ENCODE peak calls at places on chromosomes 7 and 10, in seven cellular contexts. One of them, this sample, is unnamed.

GRCh38 chr7:120837599-120837998 is 20.3 kb downstream of the TSPAN12 start:
- DNase-seq in transverse colon: no peak
- DNase-seq in spleen: no peak
- DNase-seq in breast epithelium: no peak
- DNase-seq in HCT116: no peak
- DNase-seq in stomach: no peak
- DNase-seq in K562: no peak
- DNase-seq in this sample: no peak

GRCh38 chr7:132133501-132133900 is 442.8 kb downstream of the PLXNA4 start:
- DNase-seq in transverse colon: no peak
- DNase-seq in spleen: no peak
- DNase-seq in breast epithelium: no peak
- DNase-seq in HCT116: no peak
- DNase-seq in stomach: no peak
- DNase-seq in K562: no peak
- DNase-seq in this sample: peak; percentile 19

GRCh38 chr10:121904888-121905287 is 22.9 kb downstream of the ATE1 start:
- DNase-seq in transverse colon: no peak
- DNase-seq in spleen: no peak
- DNase-seq in breast epithelium: no peak
- DNase-seq in HCT116: no peak
- DNase-seq in stomach: no peak
- DNase-seq in K562: no peak
- DNase-seq in this sample: no peak

GRCh38 chr10:133013478-133013877 is 71.1 kb upstream of the CFAP46 start:
- DNase-seq in transverse colon: peak; percentile 65
- DNase-seq in spleen: peak; percentile 92
- DNase-seq in breast epithelium: no peak
- DNase-seq in HCT116: no peak
- DNase-seq in stomach: peak; percentile 58
- DNase-seq in K562: no peak
- DNase-seq in this sample: no peak

GRCh38 chr10:109214916-109215740 is 708.2 kb downstream of the XPNPEP1 start:
- DNase-seq in transverse colon: no peak
- DNase-seq in spleen: no peak
- DNase-seq in breast epithelium: no peak
- DNase-seq in HCT116: no peak
- DNase-seq in stomach: no peak
- DNase-seq in K562: no peak
- DNase-seq in this sample: no peak

GRCh38 chr7:25968205-25968993 is 183.6 kb upstream of the NFE2L3 start:
- DNase-seq in transverse colon: peak; percentile 70
- DNase-seq in spleen: peak; percentile 84
- DNase-seq in breast epithelium: no peak
- DNase-seq in HCT116: no peak
- DNase-seq in stomach: peak; percentile 37
- DNase-seq in K562: no peak
- DNase-seq in this sample: no peak

GRCh38 chr7:116797611-116798010 is 64.8 kb upstream of the CAPZA2 start:
- DNase-seq in transverse colon: peak; percentile 30
- DNase-seq in spleen: no peak
- DNase-seq in breast epithelium: no peak
- DNase-seq in HCT116: no peak
- DNase-seq in stomach: no peak
- DNase-seq in K562: no peak
- DNase-seq in this sample: no peak

GRCh38 chr10:103776878-103777591 is 78.3 kb downstream of the SH3PXD2A start:
- DNase-seq in transverse colon: no peak
- DNase-seq in spleen: no peak
- DNase-seq in breast epithelium: no peak
- DNase-seq in HCT116: no peak
- DNase-seq in stomach: no peak
- DNase-seq in K562: no peak
- DNase-seq in this sample: no peak

GRCh38 chr10:16804123-16804522 is 13.1 kb downstream of the RSU1 start:
- DNase-seq in transverse colon: no peak
- DNase-seq in spleen: no peak
- DNase-seq in breast epithelium: no peak
- DNase-seq in HCT116: no peak
- DNase-seq in stomach: no peak
- DNase-seq in K562: no peak
- DNase-seq in this sample: no peak

GRCh38 chr7:30595461-30596042 is 874 bp downstream of the GARS1 start:
- DNase-seq in transverse colon: no peak
- DNase-seq in spleen: no peak
- DNase-seq in breast epithelium: no peak
- DNase-seq in HCT116: no peak
- DNase-seq in stomach: no peak
- DNase-seq in K562: peak; percentile 26
- DNase-seq in this sample: no peak

GRCh38 chr7:125149151-125149550 is 219.5 kb upstream of the POT1 start:
- DNase-seq in transverse colon: no peak
- DNase-seq in spleen: no peak
- DNase-seq in breast epithelium: no peak
- DNase-seq in HCT116: no peak
- DNase-seq in stomach: no peak
- DNase-seq in K562: no peak
- DNase-seq in this sample: no peak

GRCh38 chr10:31318382-31318853 is 598 bp upstream of the ZEB1 start:
- DNase-seq in transverse colon: no peak
- DNase-seq in spleen: peak; percentile 94
- DNase-seq in breast epithelium: no peak
- DNase-seq in HCT116: peak; percentile 28
- DNase-seq in stomach: no peak
- DNase-seq in K562: peak; percentile 69
- DNase-seq in this sample: peak; percentile 85

GRCh38 chr10:132076578-132077081 is 10.9 kb downstream of the JAKMIP3 start:
- DNase-seq in transverse colon: no peak
- DNase-seq in spleen: no peak
- DNase-seq in breast epithelium: no peak
- DNase-seq in HCT116: no peak
- DNase-seq in stomach: no peak
- DNase-seq in K562: no peak
- DNase-seq in this sample: peak; percentile 75

GRCh38 chr10:90020506-90020905 is 319.1 kb downstream of the KIF20B start:
- DNase-seq in transverse colon: no peak
- DNase-seq in spleen: no peak
- DNase-seq in breast epithelium: no peak
- DNase-seq in HCT116: no peak
- DNase-seq in stomach: no peak
- DNase-seq in K562: no peak
- DNase-seq in this sample: no peak

GRCh38 chr7:110347091-110347490 is 743.8 kb upstream of the LRRN3 start:
- DNase-seq in transverse colon: no peak
- DNase-seq in spleen: no peak
- DNase-seq in breast epithelium: no peak
- DNase-seq in HCT116: no peak
- DNase-seq in stomach: no peak
- DNase-seq in K562: no peak
- DNase-seq in this sample: no peak

GRCh38 chr10:77180794-77181193 is 456.8 kb downstream of the KCNMA1 start:
- DNase-seq in transverse colon: no peak
- DNase-seq in spleen: no peak
- DNase-seq in breast epithelium: no peak
- DNase-seq in HCT116: no peak
- DNase-seq in stomach: no peak
- DNase-seq in K562: no peak
- DNase-seq in this sample: no peak

GRCh38 chr7:92811158-92811557 is 25.2 kb downstream of the CDK6 start:
- DNase-seq in transverse colon: no peak
- DNase-seq in spleen: no peak
- DNase-seq in breast epithelium: no peak
- DNase-seq in HCT116: no peak
- DNase-seq in stomach: no peak
- DNase-seq in K562: no peak
- DNase-seq in this sample: no peak

GRCh38 chr7:92810242-92810611 is 26.1 kb downstream of the CDK6 start:
- DNase-seq in transverse colon: no peak
- DNase-seq in spleen: no peak
- DNase-seq in breast epithelium: no peak
- DNase-seq in HCT116: no peak
- DNase-seq in stomach: no peak
- DNase-seq in K562: peak; percentile 76
- DNase-seq in this sample: no peak

GRCh38 chr7:92808006-92808405 is 28.4 kb downstream of the CDK6 start:
- DNase-seq in transverse colon: no peak
- DNase-seq in spleen: no peak
- DNase-seq in breast epithelium: no peak
- DNase-seq in HCT116: no peak
- DNase-seq in stomach: no peak
- DNase-seq in K562: no peak
- DNase-seq in this sample: no peak

GRCh38 chr7:92808635-92809034 is 27.7 kb downstream of the CDK6 start:
- DNase-seq in transverse colon: no peak
- DNase-seq in spleen: no peak
- DNase-seq in breast epithelium: no peak
- DNase-seq in HCT116: no peak
- DNase-seq in stomach: no peak
- DNase-seq in K562: no peak
- DNase-seq in this sample: no peak

GRCh38 chr7:92809397-92810241 is 26.8 kb downstream of the CDK6 start:
- DNase-seq in transverse colon: peak; percentile 81
- DNase-seq in spleen: peak; percentile 68
- DNase-seq in breast epithelium: peak; percentile 54
- DNase-seq in HCT116: peak; percentile 76
- DNase-seq in stomach: peak; percentile 77
- DNase-seq in K562: peak; percentile 93
- DNase-seq in this sample: no peak
- TF ChIP-seq POLR2A in transverse colon: no peak
- TF ChIP-seq POLR2A in spleen: no peak
- TF ChIP-seq POLR2A in breast epithelium: no peak
- TF ChIP-seq POLR2A in HCT116: no peak
- TF ChIP-seq POLR2A in stomach: no peak
- TF ChIP-seq POLR2A in K562: no peak
- TF ChIP-seq POLR2A in this sample: no peak

DNA sequence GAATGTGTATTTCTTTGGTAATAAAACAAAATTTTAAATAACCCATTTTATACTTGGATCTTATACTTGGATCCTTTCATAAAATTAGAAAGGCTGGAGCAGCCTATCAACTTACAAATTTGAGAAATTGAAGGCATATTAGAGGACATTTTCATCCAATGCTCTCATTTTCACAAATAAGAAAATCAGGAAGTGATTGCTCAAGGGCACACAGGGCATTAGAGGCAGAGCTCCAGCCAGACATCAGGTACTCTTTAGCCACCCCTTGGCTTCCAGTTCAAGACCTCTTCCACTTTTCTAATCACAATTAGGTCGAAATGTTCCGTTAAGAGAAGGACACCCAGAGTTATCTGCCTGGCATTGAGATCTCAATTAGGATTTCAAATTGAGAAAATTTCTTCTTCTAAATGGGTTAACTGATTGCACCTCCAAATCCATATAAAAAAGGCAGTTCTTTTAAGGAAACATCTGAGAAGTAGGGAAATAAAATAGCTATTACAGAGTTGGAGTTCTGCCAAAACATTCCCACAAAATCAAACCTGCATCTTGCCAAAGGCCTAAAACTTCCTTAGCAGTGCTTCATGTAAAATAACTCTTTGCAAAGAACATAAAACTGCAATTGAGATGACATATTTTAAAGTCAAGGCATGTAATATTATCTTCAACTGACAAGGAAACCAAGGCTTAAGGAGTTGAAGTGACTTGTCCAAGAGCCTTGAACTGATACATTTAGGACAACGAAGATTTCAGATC is 2.5 kb downstream of the ACTA2 start:
- DNase-seq in transverse colon: no peak
- DNase-seq in spleen: no peak
- DNase-seq in breast epithelium: no peak
- DNase-seq in HCT116: no peak
- DNase-seq in stomach: no peak
- DNase-seq in K562: no peak
- DNase-seq in this sample: no peak
- H3K4me3 ChIP-seq in transverse colon: peak overlapping the region; percentile 29
- H3K4me3 ChIP-seq in spleen: no peak overlapping the region
- H3K4me3 ChIP-seq in breast epithelium: peak overlapping the region; percentile 26
- H3K4me3 ChIP-seq in HCT116: no peak overlapping the region
- H3K4me3 ChIP-seq in stomach: peak overlapping the region; percentile 28
- H3K4me3 ChIP-seq in K562: no peak overlapping the region
- H3K4me3 ChIP-seq in this sample: peak overlapping the region; percentile 6

DNA sequence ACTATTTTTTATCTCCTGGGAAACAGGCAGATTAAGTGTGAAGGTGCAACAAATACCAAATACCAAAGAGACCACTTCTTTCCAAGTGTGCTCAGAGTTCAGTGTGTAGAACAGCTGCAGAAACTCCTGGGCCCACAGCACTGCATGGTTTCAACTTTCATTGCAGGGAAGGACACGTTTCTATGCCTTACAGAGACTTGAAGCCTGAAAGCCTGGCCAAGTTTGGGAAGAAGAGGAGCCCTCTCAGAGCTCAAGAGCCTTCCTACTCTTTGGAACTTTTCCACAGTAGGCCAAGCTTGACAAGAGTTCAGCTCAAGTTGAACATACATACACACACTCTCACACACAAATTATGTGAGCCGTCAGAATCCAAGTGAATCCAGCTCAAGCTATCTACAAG is 2.5 kb downstream of the HOXA4 start:
- DNase-seq in transverse colon: no peak
- DNase-seq in spleen: no peak
- DNase-seq in breast epithelium: peak; percentile 16
- DNase-seq in HCT116: no peak
- DNase-seq in stomach: no peak
- DNase-seq in K562: no peak
- DNase-seq in this sample: no peak
- TF ChIP-seq POLR2AphosphoS5 in transverse colon: no peak
- TF ChIP-seq POLR2AphosphoS5 in spleen: no peak
- TF ChIP-seq POLR2AphosphoS5 in breast epithelium: no peak
- TF ChIP-seq POLR2AphosphoS5 in HCT116: no peak
- TF ChIP-seq POLR2AphosphoS5 in stomach: no peak
- TF ChIP-seq POLR2AphosphoS5 in K562: no peak
- TF ChIP-seq POLR2AphosphoS5 in this sample: no peak

DNA sequence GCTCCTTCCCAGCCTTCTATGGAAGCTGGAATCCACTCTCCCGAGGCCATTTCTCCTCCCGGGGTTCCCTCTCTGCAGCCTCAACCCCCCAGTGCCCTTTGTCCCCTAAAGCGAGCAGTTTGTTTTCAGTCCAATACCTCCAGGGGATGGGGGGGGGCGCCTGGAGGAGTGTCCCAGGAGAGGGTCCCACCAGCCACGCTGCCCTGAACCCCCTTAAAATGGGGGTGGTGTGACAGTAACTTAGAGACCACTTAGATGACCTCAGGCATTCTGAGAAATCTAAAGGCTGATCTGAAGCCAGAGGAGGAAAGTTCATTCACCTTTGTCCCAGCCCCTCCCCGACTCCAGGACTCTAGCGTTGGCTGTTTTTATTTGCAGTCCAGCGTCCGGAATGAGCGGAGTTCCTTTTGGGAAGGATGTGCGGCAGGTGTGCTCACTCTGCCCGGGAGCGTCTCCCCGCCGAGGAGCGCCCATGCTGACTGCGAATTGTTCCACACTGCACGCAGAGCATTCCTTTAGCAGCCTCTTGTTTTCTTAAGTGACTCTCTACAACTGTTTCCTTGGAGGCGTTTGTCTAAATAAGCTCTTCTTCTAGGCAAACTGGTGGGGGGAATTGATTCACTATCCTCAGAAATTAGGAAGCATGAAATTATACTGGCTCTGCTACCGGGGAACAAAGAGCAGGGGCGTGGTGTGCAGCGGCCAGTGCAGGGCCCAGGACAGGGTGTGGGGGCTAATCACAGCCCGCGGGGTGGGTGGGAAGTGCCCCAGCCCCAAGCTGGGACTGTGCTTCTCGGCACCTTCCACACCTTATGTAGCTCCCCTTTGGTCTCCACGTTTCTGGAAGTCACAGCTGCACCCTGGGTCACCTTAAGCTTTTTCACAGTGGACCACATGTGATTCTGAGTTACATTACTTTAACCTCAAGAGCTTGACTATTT is 46.3 kb downstream of the SYPL1 start:
- DNase-seq in transverse colon: peak; percentile 61
- DNase-seq in spleen: no peak
- DNase-seq in breast epithelium: no peak
- DNase-seq in HCT116: no peak
- DNase-seq in stomach: peak; percentile 54
- DNase-seq in K562: no peak
- DNase-seq in this sample: no peak
- TF ChIP-seq POLR2A in transverse colon: no peak
- TF ChIP-seq POLR2A in spleen: no peak
- TF ChIP-seq POLR2A in breast epithelium: no peak
- TF ChIP-seq POLR2A in HCT116: no peak
- TF ChIP-seq POLR2A in stomach: no peak
- TF ChIP-seq POLR2A in K562: no peak
- TF ChIP-seq POLR2A in this sample: no peak

This sample was measured in suprapubic skin.